ENCODE peak calls at places on chromosome 6, in eight cellular contexts. Y, K, X, F, T, D, L and U are unnamed samples. For H3K4me1, the result is how much of the 10 kb centered on the place peaks cover.

GRCh38 chr6:52049252-52050050 is 38.0 kb downstream of the PKHD1 start:
- DNase-seq in X (no peak), K (no peak), Y (no peak), T (no peak), F (no peak), D (no peak), L (peak), U (peak)

GRCh38 chr6:140460267-140460666 is 1085.8 kb upstream of the CITED2 start:
- DNase-seq in F (no peak), D (no peak), L (no peak), T (no peak), X (no peak), K (no peak), Y (no peak), U (no peak)

GRCh38 chr6:128379577-128379976 is 140.8 kb downstream of the PTPRK start:
- DNase-seq in F (no peak), D (no peak), Y (no peak), X (no peak), K (no peak), T (no peak), L (no peak), U (no peak)

GRCh38 chr6:31597006-31597405 is 4.2 kb upstream of the NCR3 start:
- DNase-seq in X (no peak), T (no peak), Y (no peak), F (no peak), K (no peak), D (no peak), L (peak), U (no peak)

GRCh38 chr6:161079566-161080262 is 88.1 kb downstream of the MAP3K4 start:
- DNase-seq in K (no peak), X (no peak), T (no peak), L (no peak), D (no peak), Y (no peak), F (no peak), U (peak)

GRCh38 chr6:161486326-161486725 is 212.5 kb upstream of the AGPAT4 start:
- DNase-seq in Y (no peak), T (no peak), D (no peak), F (no peak), L (peak), K (peak), X (no peak), U (peak)

GRCh38 chr6:4378319-4378996 is 243.1 kb upstream of the ECI2 start:
- DNase-seq in F (no peak), Y (no peak), K (no peak), L (no peak), D (no peak), T (no peak), X (no peak), U (no peak)

GRCh38 chr6:30889921-30890645 is 5.8 kb downstream of the DDR1 start:
- DNase-seq in L (no peak), D (no peak), X (no peak), K (no peak), F (no peak), Y (peak), T (peak), U (peak)

GRCh38 chr6:17054647-17055046 is 47.2 kb upstream of the STMND1 start:
- DNase-seq in Y (no peak), L (no peak), T (no peak), D (no peak), F (no peak), X (no peak), K (no peak), U (peak)

GRCh38 chr6:128097019-128097418 is 196.2 kb upstream of the THEMIS start:
- DNase-seq in Y (no peak), L (no peak), X (no peak), D (no peak), K (no peak), T (no peak), F (no peak), U (no peak)

GRCh38 chr6:16776394-16777017 is 15.2 kb upstream of the ATXN1 start:
- DNase-seq in Y (no peak), F (no peak), X (no peak), K (no peak), L (no peak), T (no peak), D (no peak), U (no peak)

GRCh38 chr6:36641543-36641942 is 37.0 kb upstream of the CDKN1A start:
- DNase-seq in F (no peak), D (no peak), X (no peak), K (no peak), L (no peak), Y (no peak), T (no peak), U (no peak)

GRCh38 chr6:3876866-3877265 is 27.7 kb downstream of the FAM50B start:
- DNase-seq in L (no peak), K (no peak), T (no peak), X (no peak), F (no peak), D (no peak), Y (no peak), U (no peak)

GRCh38 chr6:122673345-122673961 is 63.2 kb downstream of the PKIB start:
- DNase-seq in F (no peak), D (no peak), X (no peak), L (no peak), T (no peak), Y (no peak), K (no peak), U (peak)

GRCh38 chr6:116447496-116448011 is 13.6 kb upstream of the CALHM6 start:
- DNase-seq in Y (no peak), D (no peak), K (no peak), F (no peak), T (no peak), L (no peak), X (no peak), U (peak)
- H3K27ac ChIP-seq in Y (no peak), D (no peak), K (no peak), F (no peak), T (peak), L (no peak), X (no peak), U (peak)

GRCh38 chr6:7721654-7722053 is 4.2 kb upstream of the BMP6 start:
- DNase-seq in T (no peak), F (no peak), Y (no peak), D (no peak), K (no peak), L (no peak), X (no peak), U (no peak)
- TF ChIP-seq CTCF in T (peak), F (no peak), Y (no peak), D (peak), K (peak), L (peak), X (peak), U (peak)

GRCh38 chr6:111591370-111591900 is 14.2 kb downstream of the TRAF3IP2 start:
- DNase-seq in D (peak), Y (peak), K (no peak), F (no peak), X (peak), L (no peak), T (peak), U (peak)

GRCh38 chr6:111588366-111588765 is 17.3 kb downstream of the TRAF3IP2 start:
- DNase-seq in Y (no peak), K (no peak), D (no peak), F (no peak), X (no peak), L (no peak), T (no peak), U (no peak)

GRCh38 chr6:111591901-111592461 is 13.7 kb downstream of the TRAF3IP2 start:
- DNase-seq in K (no peak), X (no peak), F (no peak), T (no peak), D (no peak), L (no peak), Y (no peak), U (peak)

GRCh38 chr6:111589366-111589765 is 16.3 kb downstream of the TRAF3IP2 start:
- DNase-seq in D (peak), T (no peak), Y (no peak), K (no peak), L (no peak), X (no peak), F (no peak), U (peak)

DNA sequence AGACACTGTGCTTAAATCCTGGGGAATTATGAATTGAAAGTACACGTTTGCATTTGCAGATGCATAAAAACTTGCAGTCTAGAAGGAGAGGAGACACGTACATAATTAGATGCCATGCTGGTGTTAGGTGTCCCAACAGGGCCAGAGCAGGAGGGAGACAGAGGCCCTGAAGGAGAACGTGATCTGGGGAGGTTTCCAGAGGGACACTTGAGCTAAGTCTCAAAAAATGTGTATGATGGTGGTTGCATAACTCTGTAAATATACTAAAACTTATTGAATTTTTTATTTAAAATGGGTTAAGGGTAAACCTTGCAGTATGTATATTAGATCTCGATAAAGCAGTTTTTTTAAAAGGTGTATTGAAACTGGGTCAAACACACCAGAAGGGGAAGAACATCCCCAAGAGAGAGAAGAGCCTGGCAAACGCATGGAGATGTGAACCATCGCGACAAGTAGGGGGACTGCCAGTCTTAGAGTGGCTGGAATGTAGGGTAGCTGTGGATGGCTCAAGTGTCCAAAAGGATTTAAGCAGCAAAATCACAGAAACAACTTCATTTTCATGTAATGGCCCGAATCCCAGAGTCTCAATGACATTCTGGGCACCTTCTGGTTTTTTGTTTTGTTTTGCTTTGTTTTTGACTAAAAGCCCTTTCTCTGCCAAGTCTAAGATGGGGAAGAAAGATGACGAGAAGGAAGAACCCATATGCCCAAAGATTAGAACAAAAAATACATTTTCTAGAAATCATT is 15.3 kb downstream of the TRAF3IP2 start:
- DNase-seq in K (no peak), T (no peak), Y (no peak), D (no peak), F (no peak), X (no peak), L (no peak), U (no peak)
- H3K4me1 ChIP-seq in K (half or more), T (under half), Y (under half), D (half or more), F (under half), X (half or more), L (under half), U (half or more)

DNA sequence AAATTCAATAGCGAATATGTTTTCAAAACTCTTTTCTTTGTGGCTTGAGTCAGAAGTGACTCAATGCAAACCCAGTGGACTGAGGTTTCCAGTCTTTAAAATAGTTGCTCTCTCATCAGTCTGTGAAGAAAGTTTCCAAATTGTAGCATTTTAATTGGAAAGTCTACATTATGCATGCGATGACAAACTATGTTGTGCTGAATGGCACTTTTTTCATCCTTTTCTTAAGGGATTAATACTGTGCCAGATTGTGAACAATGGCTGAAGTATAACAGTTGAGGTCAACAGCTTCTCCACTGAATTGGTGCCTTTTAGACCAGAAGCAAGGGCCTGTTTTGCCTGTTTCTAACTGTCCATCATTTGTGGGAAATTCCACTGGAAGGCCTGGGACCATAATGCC is 377.1 kb downstream of the BTBD9 start:
- DNase-seq in K (no peak), Y (no peak), X (no peak), L (no peak), F (no peak), D (no peak), T (no peak), U (peak)
- H3K27ac ChIP-seq in K (peak), Y (peak), X (no peak), L (no peak), F (no peak), D (no peak), T (peak), U (no peak)

GRCh38 chr6:63307581-63308246 is 12.1 kb downstream of the LGSN start:
- DNase-seq in X (no peak), L (peak), T (no peak), K (no peak), D (no peak), Y (no peak), F (no peak), U (peak)
- TF ChIP-seq CTCF in X (peak), L (peak), T (peak), K (no peak), D (peak), Y (no peak), F (no peak), U (peak)

GRCh38 chr6:129660346-129660676 is 49.7 kb downstream of the ARHGAP18 start:
- DNase-seq in K (no peak), Y (no peak), D (no peak), L (no peak), X (no peak), T (no peak), F (no peak), U (no peak)

GRCh38 chr6:129662406-129662766 is 47.6 kb downstream of the ARHGAP18 start:
- DNase-seq in T (no peak), L (no peak), D (no peak), F (no peak), K (no peak), Y (no peak), X (no peak), U (no peak)

GRCh38 chr6:129662980-129663431 is 47.0 kb downstream of the ARHGAP18 start:
- DNase-seq in Y (no peak), K (no peak), X (no peak), D (no peak), T (no peak), F (no peak), L (no peak), U (no peak)

GRCh38 chr6:129663531-129663930 is 46.4 kb downstream of the ARHGAP18 start:
- DNase-seq in X (no peak), T (no peak), F (no peak), L (no peak), D (no peak), K (no peak), Y (no peak), U (no peak)

GRCh38 chr6:129661478-129662405 is 48.2 kb downstream of the ARHGAP18 start:
- DNase-seq in F (no peak), X (no peak), T (no peak), K (no peak), L (no peak), D (no peak), Y (no peak), U (no peak)
- H3K4me1 ChIP-seq in F (under half), X (half or more), T (under half), K (under half), L (under half), D (under half), Y (under half), U (under half)

GRCh38 chr6:167702241-167702827 is 124.4 kb upstream of the AFDN start:
- DNase-seq in X (no peak), Y (no peak), K (no peak), D (no peak), T (no peak), F (no peak), L (no peak), U (no peak)
- H3K27ac ChIP-seq in X (no peak), Y (no peak), K (no peak), D (no peak), T (no peak), F (no peak), L (no peak), U (no peak)

GRCh38 chr6:44353336-44353735 is 10.9 kb downstream of the SPATS1 start:
- DNase-seq in T (no peak), F (no peak), L (no peak), Y (no peak), K (no peak), D (no peak), X (no peak), U (no peak)

GRCh38 chr6:44352259-44352658 is 9.8 kb downstream of the SPATS1 start:
- DNase-seq in T (no peak), F (no peak), L (no peak), D (no peak), X (no peak), K (no peak), Y (no peak), U (no peak)

GRCh38 chr6:44356432-44356950 is 14.0 kb downstream of the SPATS1 start:
- DNase-seq in K (no peak), D (no peak), T (no peak), Y (no peak), X (no peak), F (no peak), L (no peak), U (no peak)

GRCh38 chr6:44359973-44360372 is 17.5 kb downstream of the SPATS1 start:
- DNase-seq in K (no peak), F (no peak), T (no peak), X (no peak), L (no peak), Y (no peak), D (no peak), U (no peak)

DNA sequence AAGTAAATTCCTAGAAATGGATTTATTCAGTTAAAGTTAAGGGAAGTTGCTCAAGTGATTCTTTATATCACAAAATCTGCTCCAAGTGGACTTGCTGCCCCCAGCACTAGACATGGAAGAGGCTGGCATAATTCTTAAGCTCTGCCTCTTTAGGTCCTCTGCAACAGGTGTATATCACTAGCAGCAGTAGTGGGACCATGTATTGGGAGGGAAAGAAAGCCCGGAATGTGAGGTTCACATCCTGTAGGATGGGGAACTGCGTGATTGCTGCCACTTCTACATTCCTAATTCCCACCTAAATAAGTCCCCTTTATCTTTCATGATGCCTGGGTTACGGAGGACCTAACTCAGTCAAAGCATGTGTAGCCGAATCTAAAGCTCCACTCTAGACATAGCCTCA is 13.2 kb downstream of the SPATS1 start:
- DNase-seq in T (no peak), D (no peak), K (no peak), X (no peak), F (no peak), Y (no peak), L (no peak), U (no peak)
- TF ChIP-seq CTCF in T (no peak), D (no peak), K (no peak), X (no peak), F (no peak), Y (no peak), L (no peak), U (no peak)

GRCh38 chr6:39808934-39809333 is 16.8 kb downstream of the DAAM2 start:
- DNase-seq in F (no peak), K (no peak), Y (no peak), L (no peak), D (no peak), T (no peak), X (no peak), U (no peak)

GRCh38 chr6:39812496-39812852 is 20.3 kb downstream of the DAAM2 start:
- DNase-seq in F (no peak), D (no peak), L (no peak), Y (no peak), T (no peak), X (no peak), K (no peak), U (no peak)

GRCh38 chr6:39812853-39813533 is 20.8 kb downstream of the DAAM2 start:
- DNase-seq in D (peak), T (peak), Y (peak), X (no peak), K (no peak), L (no peak), F (no peak), U (no peak)

GRCh38 chr6:39814236-39814635 is 22.1 kb downstream of the DAAM2 start:
- DNase-seq in F (no peak), X (no peak), L (no peak), K (no peak), T (peak), D (no peak), Y (no peak), U (no peak)

GRCh38 chr6:39811835-39812345 is 19.7 kb downstream of the DAAM2 start:
- DNase-seq in D (no peak), K (no peak), X (no peak), F (no peak), T (no peak), Y (no peak), L (no peak), U (no peak)
- H3K4me1 ChIP-seq in D (under half), K (under half), X (under half), F (under half), T (under half), Y (under half), L (under half), U (under half)